ENCODE peak calls at places on chromosomes 2 and 18, in five cellular contexts. J is H1, Y is A549, B is tibial nerve, I is sigmoid colon. H is an unnamed sample. For H3K4me1, the result is how much of the 10 kb centered on the place peaks cover.

GRCh38 chr2:677056-677949 is at the start of gene TMEM18:
- DNase-seq in B (peak), I (peak), Y (peak), J (peak), H (peak)

GRCh38 chr18:12838178-12838634 is 45.8 kb downstream of the PTPN2 start:
- DNase-seq in J (no peak), Y (peak), I (peak), B (peak), H (peak)

GRCh38 chr2:46482490-46482889 is 3.1 kb downstream of the TMEM247 start:
- DNase-seq in I (no peak), J (no peak), Y (no peak), B (no peak), H (no peak)

GRCh38 chr2:168157926-168158325 is 89.5 kb downstream of the STK39 start:
- DNase-seq in I (no peak), J (no peak), B (no peak), Y (no peak), H (no peak)

GRCh38 chr2:216482640-216483039 is 16.0 kb upstream of the RPL37A start:
- DNase-seq in B (no peak), J (no peak), I (no peak), Y (no peak), H (no peak)

GRCh38 chr2:230384986-230385385 is 31.0 kb upstream of the SP100 start:
- DNase-seq in Y (no peak), I (no peak), J (no peak), B (no peak), H (no peak)

GRCh38 chr2:7672027-7672684 is 754.9 kb downstream of the RNF144A start:
- DNase-seq in B (no peak), Y (peak), J (peak), I (no peak), H (no peak)

GRCh38 chr2:72236445-72237067 is 88.9 kb upstream of the CYP26B1 start:
- DNase-seq in J (no peak), B (no peak), I (no peak), Y (no peak), H (no peak)

GRCh38 chr2:101109451-101110140 is 41.6 kb downstream of the TBC1D8 start:
- DNase-seq in B (no peak), J (no peak), I (no peak), Y (no peak), H (no peak)

GRCh38 chr2:29448238-29448637 is 333.0 kb downstream of the CLIP4 start:
- DNase-seq in B (no peak), Y (no peak), J (no peak), I (no peak), H (no peak)

GRCh38 chr2:106284255-106284654 is 90.2 kb upstream of the UXS1 start:
- DNase-seq in I (peak), Y (no peak), B (no peak), J (no peak), H (no peak)

GRCh38 chr2:63520793-63521192 is 67.5 kb downstream of the WDPCP start:
- DNase-seq in I (no peak), Y (no peak), J (no peak), B (no peak), H (no peak)

GRCh38 chr2:69789129-69789528 is 40.3 kb upstream of the GMCL1 start:
- DNase-seq in Y (peak), J (peak), I (no peak), B (no peak), H (no peak)

GRCh38 chr2:39499336-39499735 is 62.3 kb upstream of the MAP4K3 start:
- DNase-seq in B (no peak), J (no peak), I (no peak), Y (no peak), H (no peak)

GRCh38 chr2:47535991-47536390 is 133.0 kb downstream of the MSH2 start:
- DNase-seq in I (no peak), B (no peak), J (no peak), Y (no peak), H (no peak)

GRCh38 chr18:79953921-79954651 is 2.6 kb upstream of the SLC66A2 start:
- DNase-seq in B (no peak), J (no peak), Y (no peak), I (peak), H (no peak)

GRCh38 chr2:134861173-134861572 is 22.8 kb downstream of the ACMSD start:
- DNase-seq in J (no peak), Y (no peak), I (no peak), B (no peak), H (no peak)

GRCh38 chr18:54957987-54958386 is 1.3 kb downstream of the CCDC68 start:
- DNase-seq in B (no peak), I (no peak), Y (no peak), J (no peak), H (peak)

GRCh38 chr2:116809074-116809473 is 1005.4 kb upstream of the DDX18 start:
- DNase-seq in B (no peak), I (no peak), Y (no peak), J (no peak), H (no peak)

GRCh38 chr2:206160124-206160806 is 570 bp downstream of the EEF1B2 start:
- DNase-seq in B (no peak), I (no peak), J (no peak), Y (no peak), H (no peak)

GRCh38 chr18:49850636-49851035 is 37.3 kb upstream of the ACAA2 start:
- DNase-seq in I (no peak), J (no peak), Y (no peak), B (no peak), H (no peak)

GRCh38 chr2:186068154-186068826 is 329.7 kb downstream of the FSIP2 start:
- DNase-seq in B (no peak), J (no peak), Y (no peak), I (no peak), H (no peak)

GRCh38 chr18:44630118-44630517 is 50.6 kb upstream of the SETBP1 start:
- DNase-seq in I (no peak), J (no peak), B (no peak), Y (no peak), H (no peak)

GRCh38 chr2:189581354-189582139 is 961 bp upstream of the SLC40A1 start:
- DNase-seq in B (no peak), J (no peak), I (peak), Y (no peak), H (peak)

GRCh38 chr18:45935591-45936335 is 31.4 kb downstream of the EPG5 start:
- DNase-seq in Y (no peak), J (no peak), B (no peak), I (no peak), H (no peak)

GRCh38 chr2:152594022-152594712 is 123.1 kb downstream of the PRPF40A start:
- DNase-seq in B (peak), J (no peak), I (peak), Y (no peak), H (no peak)

GRCh38 chr18:36628435-36629094 is 200.2 kb downstream of the TPGS2 start:
- DNase-seq in J (no peak), Y (no peak), B (no peak), I (no peak), H (no peak)

GRCh38 chr2:153478289-153479261 is at the start of gene RPRM:
- DNase-seq in J (peak), Y (peak), B (peak), I (peak), H (peak)

GRCh38 chr2:1746174-1747064 is 2.1 kb upstream of the PXDN start:
- DNase-seq in B (no peak), Y (no peak), J (no peak), I (no peak), H (peak)

DNA sequence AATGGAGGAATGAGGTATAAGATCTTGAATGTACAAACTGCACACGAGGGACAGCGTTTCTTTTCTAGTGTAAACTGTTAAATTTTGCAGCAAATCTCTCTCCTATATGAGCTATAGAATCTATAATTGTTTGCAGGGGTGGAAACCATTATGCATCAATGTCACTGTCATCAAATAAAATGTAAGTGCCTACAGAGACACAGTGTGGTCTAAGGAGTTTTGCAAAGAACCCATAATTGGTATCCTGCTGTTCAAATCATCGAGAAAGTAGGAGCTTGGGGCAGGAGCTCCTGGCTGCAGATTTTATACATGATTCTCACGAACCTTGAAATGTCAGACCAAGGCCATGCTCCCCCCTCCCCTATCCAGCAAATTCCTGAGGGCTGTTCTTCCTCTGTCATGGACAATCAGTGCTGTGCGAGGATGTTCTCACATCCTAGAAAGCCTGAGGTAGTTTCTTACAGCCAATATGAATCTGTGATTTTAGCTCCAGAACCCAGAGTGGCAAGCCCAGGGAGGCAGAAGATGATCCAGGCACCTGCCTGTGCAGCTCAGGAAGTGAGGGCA is 119.5 kb upstream of the CYRIA start:
- DNase-seq in Y (no peak), I (no peak), J (no peak), B (no peak), H (no peak)
- TF ChIP-seq EP300 in Y (no peak), I (no peak), J (no peak), B (no peak), H (no peak)

GRCh38 chr2:25219621-25220020 is 51.2 kb upstream of the POMC start:
- DNase-seq in J (no peak), Y (no peak), I (no peak), B (no peak), H (no peak)

GRCh38 chr2:25213229-25213628 is 44.8 kb upstream of the POMC start:
- DNase-seq in J (no peak), Y (no peak), I (no peak), B (no peak), H (no peak)

GRCh38 chr2:25218134-25218533 is 49.8 kb upstream of the POMC start:
- DNase-seq in I (no peak), Y (no peak), B (no peak), J (no peak), H (no peak)

GRCh38 chr2:25215232-25215631 is 46.9 kb upstream of the POMC start:
- DNase-seq in J (no peak), Y (no peak), I (no peak), B (no peak), H (no peak)

GRCh38 chr2:25215948-25216679 is 47.7 kb upstream of the POMC start:
- DNase-seq in Y (peak), B (peak), I (peak), J (peak), H (peak)
- TF ChIP-seq POLR2A in Y (peak), B (no peak), I (no peak), J (peak), H (no peak)

DNA sequence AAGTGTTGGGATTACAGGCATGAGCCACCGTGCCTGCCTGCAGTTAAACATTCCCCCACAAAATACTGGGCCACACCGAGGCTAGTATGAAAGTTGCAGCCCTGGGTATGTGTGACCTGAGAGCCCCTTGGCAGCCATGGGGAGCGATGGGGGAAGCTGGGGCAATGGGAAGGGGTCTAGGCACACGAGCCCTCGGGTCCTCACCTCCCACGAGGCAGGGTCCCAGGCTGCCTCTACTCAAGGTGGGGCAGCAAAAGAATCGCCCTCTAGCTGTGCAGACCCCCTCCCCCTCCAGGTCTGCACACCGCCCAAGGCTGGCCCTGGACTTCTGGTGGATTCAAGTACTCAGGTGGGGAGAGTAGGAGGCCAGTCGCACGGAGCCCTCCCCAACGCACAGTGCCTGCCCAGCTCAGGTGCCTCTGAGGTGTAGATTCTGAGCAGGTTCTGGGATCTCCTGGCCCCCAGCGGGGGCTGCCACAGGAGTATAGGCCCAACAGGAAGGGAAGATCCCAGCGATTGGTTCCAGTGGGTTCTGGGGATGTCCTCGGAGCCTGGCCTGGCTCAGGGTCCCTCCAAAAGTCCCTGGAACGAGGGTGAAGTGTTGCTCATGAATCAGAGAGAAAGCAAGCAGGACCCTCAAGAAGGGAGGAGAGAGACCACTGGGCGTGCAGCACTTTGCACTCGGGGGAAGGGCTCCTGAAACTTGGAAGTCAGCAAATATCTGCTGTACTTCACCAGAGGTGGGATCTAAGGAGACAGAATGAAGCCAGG is 2.6 kb downstream of the GPR35 start:
- DNase-seq in Y (no peak), B (no peak), J (no peak), I (no peak), H (peak)
- H3K4me1 ChIP-seq in Y (under half), B (under half), J (under half), I (under half), H (under half)

GRCh38 chr2:26355038-26355995 is 8.7 kb upstream of the ADGRF3 start:
- DNase-seq in Y (peak), B (no peak), J (no peak), I (no peak), H (no peak)
- TF ChIP-seq EP300 in Y (no peak), B (no peak), J (no peak), I (no peak), H (no peak)

DNA sequence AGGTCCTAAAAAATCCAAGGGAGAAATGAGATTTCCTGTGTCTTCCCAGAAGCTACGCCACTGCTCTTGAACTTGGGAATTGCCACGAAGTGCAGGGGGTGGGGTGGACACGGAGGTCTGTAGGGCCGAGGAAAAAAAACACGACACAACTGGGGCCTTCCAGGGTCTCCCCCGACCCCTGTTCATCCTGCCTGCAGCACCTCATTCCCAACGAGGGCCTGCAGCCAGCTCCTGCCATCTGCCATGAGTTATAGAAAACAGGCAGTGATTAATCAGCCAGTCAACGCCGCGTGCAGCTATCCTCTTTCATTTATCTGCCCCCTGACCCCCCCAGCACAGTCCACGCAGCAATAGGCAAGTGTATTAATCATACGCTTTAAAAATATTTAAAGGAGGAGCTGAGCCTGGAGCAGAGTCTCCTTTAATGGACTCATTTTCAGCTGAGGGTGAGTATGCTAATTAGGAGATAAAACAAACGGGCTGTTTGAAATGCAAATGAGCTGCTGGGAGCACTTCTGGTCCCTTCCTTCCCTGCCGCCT is 209.9 kb downstream of the TFCP2L1 start:
- DNase-seq in I (peak), B (peak), Y (peak), J (peak), H (peak)
- TF ChIP-seq POLR2A in I (peak), B (peak), Y (peak), J (peak), H (peak)

DNA sequence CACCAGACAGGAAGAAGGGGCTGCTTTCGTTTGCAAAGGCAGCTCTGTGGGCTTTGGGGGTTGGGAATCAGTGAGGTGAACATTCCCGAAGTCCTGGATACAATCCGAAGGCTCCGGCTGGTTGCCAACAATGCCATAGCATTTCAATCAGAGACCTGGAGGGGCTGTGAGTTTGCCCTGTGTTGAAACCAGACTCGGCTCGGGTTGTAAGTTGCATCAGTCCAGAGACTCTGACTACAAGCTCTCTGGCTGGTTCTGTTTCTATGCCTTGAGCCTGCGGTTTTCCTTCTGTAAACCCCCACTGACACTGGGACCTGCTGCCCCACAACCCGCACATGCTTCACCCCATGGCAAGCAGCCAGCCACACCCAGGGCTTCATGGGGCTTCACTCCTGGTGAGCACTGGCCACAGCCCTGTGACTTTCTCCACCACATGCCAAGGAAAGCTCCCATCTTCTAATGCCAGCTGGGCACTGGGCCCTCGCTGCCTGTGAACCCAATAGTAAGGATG is 85.7 kb upstream of the ODC1 start:
- DNase-seq in I (peak), B (no peak), J (no peak), Y (no peak), H (no peak)
- H3K4me1 ChIP-seq in I (under half), B (under half), J (under half), Y (under half), H (under half)

GRCh38 chr2:187959821-187960220 is 331.9 kb upstream of the GULP1 start:
- DNase-seq in J (no peak), B (no peak), Y (no peak), I (no peak), H (no peak)
- TF ChIP-seq EP300 in J (no peak), B (no peak), Y (no peak), I (no peak), H (no peak)

GRCh38 chr2:112764071-112765044 is at the start of gene CKAP2L:
- DNase-seq in Y (peak), J (peak), B (peak), I (peak), H (peak)
- TF ChIP-seq POLR2A in Y (no peak), J (peak), B (no peak), I (no peak), H (no peak)

DNA sequence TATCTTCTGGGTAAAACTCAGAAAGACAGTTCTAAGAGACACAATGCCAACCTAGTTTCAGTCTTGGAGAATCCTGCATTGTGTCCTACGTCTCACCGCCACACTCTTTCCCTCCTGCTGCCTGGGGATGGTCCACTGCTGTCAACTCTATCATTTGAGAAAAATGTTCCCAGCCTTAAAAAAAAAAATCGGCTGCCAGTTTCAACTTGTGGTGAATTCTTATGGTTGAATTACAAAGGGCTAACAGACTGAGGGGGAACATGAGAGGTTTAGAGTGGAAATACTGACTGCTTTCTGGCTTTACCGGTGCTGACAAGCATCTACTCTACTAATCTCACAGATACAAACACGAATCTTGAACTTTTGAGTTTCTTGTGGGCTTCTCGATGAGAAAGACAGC is 73.9 kb downstream of the NAB1 start:
- DNase-seq in B (no peak), I (no peak), Y (no peak), J (no peak), H (no peak)
- H3K4me1 ChIP-seq in B (under half), I (under half), Y (under half), J (under half), H (under half)